ENCODE peak calls at places on chromosomes 5 and 9, in four cellular contexts. L, C, P and N are unnamed samples.

GRCh38 chr5:179150011-179150410 is 89.8 kb downstream of the ZNF354C start:
- DNase-seq in P (no peak), L (no peak), C (no peak), N (no peak)

GRCh38 chr5:159444441-159445082 is 114.3 kb upstream of the IL12B start:
- DNase-seq in L (no peak), C (peak; percentile 72), P (peak; percentile 24), N (peak; percentile 67)

GRCh38 chr9:127721391-127721821 is 5.5 kb downstream of the TTC16 start:
- DNase-seq in P (peak; percentile 60), C (no peak), L (no peak), N (no peak)

GRCh38 chr9:120080781-120081180 is 499.2 kb downstream of the CDK5RAP2 start:
- DNase-seq in C (no peak), L (no peak), P (no peak), N (no peak)

GRCh38 chr5:176583076-176583475 is 26.9 kb downstream of the GPRIN1 start:
- DNase-seq in P (no peak), L (no peak), C (no peak), N (no peak)

GRCh38 chr5:149027636-149028035 is 35.2 kb downstream of the SH3TC2 start:
- DNase-seq in L (no peak), P (no peak), C (no peak), N (no peak)

GRCh38 chr5:35477321-35477720 is 140.3 kb upstream of the SPEF2 start:
- DNase-seq in C (no peak), L (no peak), P (no peak), N (no peak)

GRCh38 chr5:152503206-152503605 is 98.1 kb upstream of the NMUR2 start:
- DNase-seq in P (peak; percentile 44), L (no peak), C (no peak), N (no peak)

GRCh38 chr9:127634021-127634420 is 21.9 kb downstream of the STXBP1 start:
- DNase-seq in P (no peak), L (no peak), C (no peak), N (no peak)

GRCh38 chr5:132498152-132498551 is 7.6 kb upstream of the IRF1 start:
- DNase-seq in L (peak; percentile 15), P (no peak), C (no peak), N (no peak)

GRCh38 chr5:83368317-83368716 is 103.2 kb upstream of the VCAN start:
- DNase-seq in P (no peak), C (peak; percentile 84), L (peak; percentile 54), N (no peak)

GRCh38 chr5:83474170-83474796 is 2.7 kb downstream of the VCAN start:
- DNase-seq in L (peak; percentile 69), P (peak; percentile 94), C (peak; percentile 90), N (peak; percentile 77)

GRCh38 chr5:93107141-93107540 is 473.9 kb downstream of the NR2F1-AS1 start:
- DNase-seq in L (no peak), C (no peak), P (no peak), N (no peak)

GRCh38 chr9:111250836-111251452 is 79.1 kb downstream of the OR2K2 start:
- DNase-seq in C (no peak), P (no peak), L (no peak), N (no peak)

GRCh38 chr9:131020388-131020787 is 11.4 kb downstream of the LAMC3 start:
- DNase-seq in C (peak; percentile 34), P (no peak), L (no peak), N (no peak)

GRCh38 chr9:87525546-87526303 is 28.1 kb downstream of the DAPK1 start:
- DNase-seq in P (no peak), L (no peak), C (no peak), N (no peak)

GRCh38 chr5:20555034-20555433 is 567.0 kb upstream of the CDH18 start:
- DNase-seq in P (no peak), C (no peak), L (no peak), N (no peak)

GRCh38 chr9:115158666-115159481 is 40.9 kb upstream of the TNC start:
- DNase-seq in L (no peak), C (peak; percentile 43), P (no peak), N (no peak)

GRCh38 chr9:91902465-91903125 is 47.4 kb downstream of the ROR2 start:
- DNase-seq in L (no peak), P (no peak), C (peak; percentile 53), N (no peak)

GRCh38 chr5:53481887-53482716 is 1.7 kb downstream of the FST start:
- DNase-seq in P (peak; percentile 80), L (peak; percentile 38), C (peak; percentile 85), N (peak; percentile 77)

GRCh38 chr5:146588331-146588730 is 72.3 kb upstream of the GPR151 start:
- DNase-seq in C (no peak), P (no peak), L (no peak), N (no peak)

GRCh38 chr5:149423287-149424268 is 44.5 kb upstream of the IL17B start:
- DNase-seq in C (peak; percentile 89), P (no peak), L (no peak), N (no peak)